ENCODE peak calls at places on chromosomes 3 and 15, in eight cellular contexts. Q is uterus, V is fibroblast of lung, I is pancreas, K is body of pancreas, C is Peyer's patch, X is A549, Z is upper lobe of right lung. P is an unnamed sample.

GRCh38 chr3:50583897-50584296 is 14.6 kb downstream of the HEMK1 start:
- DNase-seq in Q (peak; percentile 77), V (no peak), I (peak; percentile 78), K (peak; percentile 94), C (peak; percentile 73), X (no peak), Z (peak; percentile 93), P (no peak)

GRCh38 chr3:190941694-190942280 is 79.3 kb upstream of the GMNC start:
- DNase-seq in Q (no peak), V (no peak), I (no peak), K (no peak), C (no peak), X (no peak), Z (no peak), P (no peak)

GRCh38 chr3:197426161-197426566 is 127.8 kb upstream of the DLG1 start:
- DNase-seq in Q (no peak), V (peak; percentile 54), I (no peak), K (no peak), C (no peak), X (no peak), Z (no peak), P (no peak)

GRCh38 chr3:54191997-54192396 is 69.6 kb downstream of the CACNA2D3 start:
- DNase-seq in Q (no peak), V (no peak), I (no peak), K (no peak), C (no peak), X (no peak), Z (no peak), P (no peak)

GRCh38 chr15:48267766-48268165 is 61.7 kb downstream of the SLC12A1 start:
- DNase-seq in Q (no peak), V (no peak), I (no peak), K (no peak), C (no peak), X (no peak), Z (no peak), P (no peak)

GRCh38 chr3:128804017-128804816 is 75.2 kb upstream of the ACAD9 start:
- DNase-seq in Q (no peak), V (peak; percentile 36), I (no peak), K (no peak), C (no peak), X (no peak), Z (no peak), P (no peak)

GRCh38 chr15:59199775-59200465 is 6.7 kb upstream of the LDHAL6B start:
- DNase-seq in Q (no peak), V (peak; percentile 87), I (no peak), K (no peak), C (no peak), X (peak; percentile 80), Z (no peak), P (peak; percentile 35)

GRCh38 chr15:77603616-77604406 is 28.9 kb downstream of the LINGO1 start:
- DNase-seq in Q (no peak), V (no peak), I (no peak), K (no peak), C (no peak), X (no peak), Z (no peak), P (no peak)

GRCh38 chr15:75817151-75817935 is 25.9 kb upstream of the UBE2Q2 start:
- DNase-seq in Q (no peak), V (no peak), I (no peak), K (no peak), C (no peak), X (no peak), Z (no peak), P (no peak)

GRCh38 chr3:107239703-107240102 is 137.5 kb upstream of the CCDC54 start:
- DNase-seq in Q (no peak), V (no peak), I (no peak), K (no peak), C (no peak), X (no peak), Z (no peak), P (no peak)

GRCh38 chr3:107235923-107236315 is 141.3 kb upstream of the CCDC54 start:
- DNase-seq in Q (peak; percentile 64), V (peak; percentile 76), I (peak; percentile 42), K (peak; percentile 29), C (peak; percentile 60), X (peak; percentile 81), Z (no peak), P (no peak)

GRCh38 chr3:107238787-107239186 is 138.5 kb upstream of the CCDC54 start:
- DNase-seq in Q (no peak), V (no peak), I (no peak), K (no peak), C (no peak), X (no peak), Z (no peak), P (no peak)

GRCh38 chr3:107235193-107235922 is 141.9 kb upstream of the CCDC54 start:
- DNase-seq in Q (no peak), V (peak; percentile 25), I (no peak), K (peak; percentile 16), C (no peak), X (no peak), Z (no peak), P (no peak)

GRCh38 chr3:107236661-107237375 is 140.4 kb upstream of the CCDC54 start:
- DNase-seq in Q (no peak), V (no peak), I (no peak), K (no peak), C (no peak), X (no peak), Z (no peak), P (no peak)
- TF ChIP-seq CTCF in Q (no peak), V (no peak), I (no peak), K (no peak), C (no peak), X (no peak), Z (no peak), P (no peak)

GRCh38 chr3:144636833-144637232 is 665.2 kb downstream of the DIPK2A start:
- DNase-seq in Q (no peak), V (no peak), I (no peak), K (peak; percentile 14), C (no peak), X (peak; percentile 1), Z (no peak), P (no peak)

GRCh38 chr3:144643778-144644191 is 672.2 kb downstream of the DIPK2A start:
- DNase-seq in Q (no peak), V (peak; percentile 52), I (no peak), K (no peak), C (no peak), X (no peak), Z (no peak), P (no peak)

GRCh38 chr3:144638009-144638408 is 666.4 kb downstream of the DIPK2A start:
- DNase-seq in Q (no peak), V (no peak), I (no peak), K (no peak), C (no peak), X (no peak), Z (no peak), P (no peak)
- H3K4me1 ChIP-seq in Q (no peaks in the 10 kb centered on the region), V (no peaks in the 10 kb centered on the region), I (no peaks in the 10 kb centered on the region), K (no peaks in the 10 kb centered on the region), C (no peaks in the 10 kb centered on the region), X (no peaks in the 10 kb centered on the region), Z (no peaks in the 10 kb centered on the region), P (no peaks in the 10 kb centered on the region)

GRCh38 chr3:52043750-52044149 is 12.6 kb downstream of the DUSP7 start:
- DNase-seq in Q (no peak), V (no peak), I (no peak), K (no peak), C (no peak), X (no peak), Z (no peak), P (no peak)

GRCh38 chr3:52040600-52040999 is 15.8 kb downstream of the DUSP7 start:
- DNase-seq in Q (no peak), V (no peak), I (no peak), K (no peak), C (no peak), X (no peak), Z (no peak), P (no peak)

GRCh38 chr3:52039846-52040245 is 16.5 kb downstream of the DUSP7 start:
- DNase-seq in Q (peak; percentile 63), V (peak; percentile 56), I (peak; percentile 70), K (peak; percentile 81), C (peak; percentile 53), X (no peak), Z (peak; percentile 92), P (no peak)

GRCh38 chr3:52039426-52039825 is 16.9 kb downstream of the DUSP7 start:
- DNase-seq in Q (no peak), V (no peak), I (no peak), K (no peak), C (no peak), X (no peak), Z (no peak), P (no peak)

DNA sequence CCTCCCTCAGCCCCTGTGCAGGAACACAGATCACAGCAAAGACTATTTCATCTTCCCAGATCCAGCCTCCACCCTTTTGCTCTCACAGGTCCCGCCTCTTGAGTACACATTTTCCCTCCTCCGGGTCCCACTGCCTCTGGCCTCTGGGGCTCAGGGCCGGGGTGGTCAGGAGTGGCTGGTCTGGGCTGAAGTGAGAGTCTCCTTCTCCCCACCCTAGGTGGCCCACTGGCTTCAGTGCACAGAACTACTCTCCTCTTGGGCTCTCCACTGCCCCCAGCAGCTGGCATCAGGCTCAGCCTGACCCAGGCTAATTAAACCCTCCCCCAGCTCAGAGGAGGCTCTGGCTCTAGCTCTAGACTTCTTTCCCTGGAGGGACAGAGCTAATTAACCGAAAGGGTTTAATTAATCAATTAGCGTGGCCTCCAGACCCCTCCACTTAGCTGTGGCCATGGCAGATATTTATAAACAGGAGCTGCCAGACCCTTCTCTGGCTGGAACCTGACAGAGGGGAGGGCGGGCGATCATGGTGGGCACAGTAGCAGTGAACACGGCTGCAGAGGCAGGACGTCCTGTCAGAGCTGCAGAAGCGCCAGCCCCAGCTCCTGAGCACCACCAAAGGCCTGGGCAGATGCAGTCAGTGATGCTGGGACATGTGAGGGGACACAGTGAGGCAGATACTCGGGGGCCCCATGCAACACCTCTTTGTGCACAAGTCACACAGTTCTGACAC is 15.1 kb downstream of the DUSP7 start:
- DNase-seq in Q (no peak), V (no peak), I (no peak), K (no peak), C (no peak), X (no peak), Z (no peak), P (no peak)
- TF ChIP-seq CTCF in Q (no peak), V (peak; percentile 25), I (no peak), K (no peak), C (no peak), X (no peak), Z (peak; percentile 28), P (peak; percentile 5)

GRCh38 chr3:138461246-138461645 is 26.8 kb downstream of the ESYT3 start:
- DNase-seq in Q (no peak), V (no peak), I (no peak), K (no peak), C (no peak), X (no peak), Z (peak; percentile 57), P (no peak)

GRCh38 chr3:138457863-138458735 is 23.7 kb downstream of the ESYT3 start:
- DNase-seq in Q (no peak), V (no peak), I (no peak), K (no peak), C (peak; percentile 18), X (no peak), Z (peak; percentile 61), P (no peak)

GRCh38 chr3:138458774-138459499 is 24.5 kb downstream of the ESYT3 start:
- DNase-seq in Q (no peak), V (no peak), I (no peak), K (no peak), C (peak; percentile 22), X (no peak), Z (peak; percentile 40), P (no peak)

GRCh38 chr3:138460536-138461205 is 26.3 kb downstream of the ESYT3 start:
- DNase-seq in Q (no peak), V (no peak), I (no peak), K (no peak), C (no peak), X (no peak), Z (peak; percentile 57), P (no peak)

GRCh38 chr3:138459619-138460535 is 25.5 kb downstream of the ESYT3 start:
- DNase-seq in Q (no peak), V (no peak), I (no peak), K (no peak), C (peak; percentile 40), X (no peak), Z (peak; percentile 53), P (no peak)
- H3K4me1 ChIP-seq in Q (no peaks in the 10 kb centered on the region), V (no peaks in the 10 kb centered on the region), I (no peaks in the 10 kb centered on the region), K (no peaks in the 10 kb centered on the region), C (no peaks in the 10 kb centered on the region), X (no peaks in the 10 kb centered on the region), Z (no peaks in the 10 kb centered on the region), P (no peaks in the 10 kb centered on the region)

P was measured in RWPE2.